ENCODE peak calls at places on chromosomes 11 and 22, in seven cellular contexts. One of them, this sample, is unnamed.

GRCh38 chr11:134120921-134121526 is 52.2 kb downstream of the JAM3 start:
- DNase-seq in CD4-positive, alpha-beta T cell: no peak
- DNase-seq in body of pancreas: no peak
- DNase-seq in fibroblast of villous mesenchyme: peak
- DNase-seq in left ventricle myocardium inferior: peak
- DNase-seq in A549: no peak
- DNase-seq in B cell: no peak
- DNase-seq in this sample: no peak

GRCh38 chr11:15815246-15816209 is 540.8 kb downstream of the SOX6 start:
- DNase-seq in CD4-positive, alpha-beta T cell: no peak
- DNase-seq in body of pancreas: no peak
- DNase-seq in fibroblast of villous mesenchyme: no peak
- DNase-seq in left ventricle myocardium inferior: no peak
- DNase-seq in A549: no peak
- DNase-seq in B cell: no peak
- DNase-seq in this sample: no peak

GRCh38 chr11:46348986-46349401 is 1.7 kb downstream of the DGKZ start:
- DNase-seq in CD4-positive, alpha-beta T cell: peak
- DNase-seq in body of pancreas: no peak
- DNase-seq in fibroblast of villous mesenchyme: no peak
- DNase-seq in left ventricle myocardium inferior: no peak
- DNase-seq in A549: no peak
- DNase-seq in B cell: no peak
- DNase-seq in this sample: no peak

GRCh38 chr22:23117890-23118646 is 23.7 kb downstream of the RSPH14 start:
- DNase-seq in CD4-positive, alpha-beta T cell: no peak
- DNase-seq in body of pancreas: no peak
- DNase-seq in fibroblast of villous mesenchyme: no peak
- DNase-seq in left ventricle myocardium inferior: no peak
- DNase-seq in A549: no peak
- DNase-seq in B cell: no peak
- DNase-seq in this sample: no peak

GRCh38 chr11:34044664-34045485 is 6.7 kb upstream of the CAPRIN1 start:
- DNase-seq in CD4-positive, alpha-beta T cell: no peak
- DNase-seq in body of pancreas: no peak
- DNase-seq in fibroblast of villous mesenchyme: peak
- DNase-seq in left ventricle myocardium inferior: no peak
- DNase-seq in A549: peak
- DNase-seq in B cell: no peak
- DNase-seq in this sample: no peak

GRCh38 chr11:134505125-134505524 is 93.1 kb upstream of the B3GAT1 start:
- DNase-seq in CD4-positive, alpha-beta T cell: no peak
- DNase-seq in body of pancreas: no peak
- DNase-seq in fibroblast of villous mesenchyme: no peak
- DNase-seq in left ventricle myocardium inferior: no peak
- DNase-seq in A549: no peak
- DNase-seq in B cell: no peak
- DNase-seq in this sample: no peak

GRCh38 chr11:8813658-8814057 is 97.3 kb upstream of the AKIP1 start:
- DNase-seq in CD4-positive, alpha-beta T cell: peak
- DNase-seq in body of pancreas: peak
- DNase-seq in fibroblast of villous mesenchyme: peak
- DNase-seq in left ventricle myocardium inferior: peak
- DNase-seq in A549: peak
- DNase-seq in B cell: peak
- DNase-seq in this sample: peak

GRCh38 chr11:126416542-126417090 is 61.1 kb downstream of the ST3GAL4 start:
- DNase-seq in CD4-positive, alpha-beta T cell: peak
- DNase-seq in body of pancreas: peak
- DNase-seq in fibroblast of villous mesenchyme: peak
- DNase-seq in left ventricle myocardium inferior: peak
- DNase-seq in A549: no peak
- DNase-seq in B cell: peak
- DNase-seq in this sample: peak

GRCh38 chr22:50016988-50017700 is 4.6 kb upstream of the IL17REL start:
- DNase-seq in CD4-positive, alpha-beta T cell: no peak
- DNase-seq in body of pancreas: no peak
- DNase-seq in fibroblast of villous mesenchyme: no peak
- DNase-seq in left ventricle myocardium inferior: peak
- DNase-seq in A549: no peak
- DNase-seq in B cell: peak
- DNase-seq in this sample: no peak

GRCh38 chr22:50691521-50691920 is 18.9 kb downstream of the SHANK3 start:
- DNase-seq in CD4-positive, alpha-beta T cell: no peak
- DNase-seq in body of pancreas: no peak
- DNase-seq in fibroblast of villous mesenchyme: peak
- DNase-seq in left ventricle myocardium inferior: no peak
- DNase-seq in A549: no peak
- DNase-seq in B cell: peak
- DNase-seq in this sample: no peak

GRCh38 chr22:50141462-50141861 is 29.1 kb upstream of the PANX2 start:
- DNase-seq in CD4-positive, alpha-beta T cell: no peak
- DNase-seq in body of pancreas: no peak
- DNase-seq in fibroblast of villous mesenchyme: no peak
- DNase-seq in left ventricle myocardium inferior: no peak
- DNase-seq in A549: no peak
- DNase-seq in B cell: no peak
- DNase-seq in this sample: no peak

GRCh38 chr11:57377098-57377497 is 3.9 kb downstream of the PRG3 start:
- DNase-seq in CD4-positive, alpha-beta T cell: no peak
- DNase-seq in body of pancreas: no peak
- DNase-seq in fibroblast of villous mesenchyme: no peak
- DNase-seq in left ventricle myocardium inferior: no peak
- DNase-seq in A549: no peak
- DNase-seq in B cell: no peak
- DNase-seq in this sample: no peak

GRCh38 chr11:69245041-69245440 is 48.9 kb upstream of the MYEOV start:
- DNase-seq in CD4-positive, alpha-beta T cell: no peak
- DNase-seq in body of pancreas: no peak
- DNase-seq in fibroblast of villous mesenchyme: no peak
- DNase-seq in left ventricle myocardium inferior: no peak
- DNase-seq in A549: no peak
- DNase-seq in B cell: no peak
- DNase-seq in this sample: no peak

GRCh38 chr11:1067812-1068496 is 6.7 kb upstream of the MUC2 start:
- DNase-seq in CD4-positive, alpha-beta T cell: no peak
- DNase-seq in body of pancreas: no peak
- DNase-seq in fibroblast of villous mesenchyme: no peak
- DNase-seq in left ventricle myocardium inferior: no peak
- DNase-seq in A549: no peak
- DNase-seq in B cell: no peak
- DNase-seq in this sample: no peak

GRCh38 chr11:14148653-14149273 is 186.2 kb downstream of the SPON1 start:
- DNase-seq in CD4-positive, alpha-beta T cell: no peak
- DNase-seq in body of pancreas: no peak
- DNase-seq in fibroblast of villous mesenchyme: peak
- DNase-seq in left ventricle myocardium inferior: no peak
- DNase-seq in A549: peak
- DNase-seq in B cell: peak
- DNase-seq in this sample: no peak

GRCh38 chr11:3877252-3878035 is 22.0 kb downstream of the STIM1 start:
- DNase-seq in CD4-positive, alpha-beta T cell: no peak
- DNase-seq in body of pancreas: no peak
- DNase-seq in fibroblast of villous mesenchyme: no peak
- DNase-seq in left ventricle myocardium inferior: no peak
- DNase-seq in A549: no peak
- DNase-seq in B cell: no peak
- DNase-seq in this sample: no peak

GRCh38 chr22:43776081-43776670 is 35.9 kb downstream of the EFCAB6 start:
- DNase-seq in CD4-positive, alpha-beta T cell: no peak
- DNase-seq in body of pancreas: no peak
- DNase-seq in fibroblast of villous mesenchyme: no peak
- DNase-seq in left ventricle myocardium inferior: no peak
- DNase-seq in A549: no peak
- DNase-seq in B cell: no peak
- DNase-seq in this sample: no peak

GRCh38 chr22:31451709-31452571 is 37.7 kb downstream of the EIF4ENIF1 start:
- DNase-seq in CD4-positive, alpha-beta T cell: no peak
- DNase-seq in body of pancreas: no peak
- DNase-seq in fibroblast of villous mesenchyme: peak
- DNase-seq in left ventricle myocardium inferior: no peak
- DNase-seq in A549: peak
- DNase-seq in B cell: peak
- DNase-seq in this sample: no peak

GRCh38 chr11:66855574-66856495 is 1.0 kb upstream of the LRFN4 start:
- DNase-seq in CD4-positive, alpha-beta T cell: peak
- DNase-seq in body of pancreas: peak
- DNase-seq in fibroblast of villous mesenchyme: peak
- DNase-seq in left ventricle myocardium inferior: peak
- DNase-seq in A549: peak
- DNase-seq in B cell: peak
- DNase-seq in this sample: peak

GRCh38 chr11:37946155-37946766 is 1348.2 kb upstream of the RAG2 start:
- DNase-seq in CD4-positive, alpha-beta T cell: no peak
- DNase-seq in body of pancreas: peak
- DNase-seq in fibroblast of villous mesenchyme: peak
- DNase-seq in left ventricle myocardium inferior: no peak
- DNase-seq in A549: no peak
- DNase-seq in B cell: peak
- DNase-seq in this sample: no peak

GRCh38 chr11:76684470-76684869 is 13.9 kb upstream of the LRRC32 start:
- DNase-seq in CD4-positive, alpha-beta T cell: no peak
- DNase-seq in body of pancreas: no peak
- DNase-seq in fibroblast of villous mesenchyme: no peak
- DNase-seq in left ventricle myocardium inferior: no peak
- DNase-seq in A549: no peak
- DNase-seq in B cell: no peak
- DNase-seq in this sample: no peak

GRCh38 chr11:76685841-76686240 is 15.3 kb upstream of the LRRC32 start:
- DNase-seq in CD4-positive, alpha-beta T cell: no peak
- DNase-seq in body of pancreas: no peak
- DNase-seq in fibroblast of villous mesenchyme: no peak
- DNase-seq in left ventricle myocardium inferior: no peak
- DNase-seq in A549: no peak
- DNase-seq in B cell: no peak
- DNase-seq in this sample: no peak

GRCh38 chr11:76688146-76688545 is 17.6 kb upstream of the LRRC32 start:
- DNase-seq in CD4-positive, alpha-beta T cell: no peak
- DNase-seq in body of pancreas: no peak
- DNase-seq in fibroblast of villous mesenchyme: no peak
- DNase-seq in left ventricle myocardium inferior: no peak
- DNase-seq in A549: no peak
- DNase-seq in B cell: no peak
- DNase-seq in this sample: no peak

GRCh38 chr11:76685237-76685636 is 14.7 kb upstream of the LRRC32 start:
- DNase-seq in CD4-positive, alpha-beta T cell: no peak
- DNase-seq in body of pancreas: no peak
- DNase-seq in fibroblast of villous mesenchyme: no peak
- DNase-seq in left ventricle myocardium inferior: no peak
- DNase-seq in A549: no peak
- DNase-seq in B cell: no peak
- DNase-seq in this sample: no peak

GRCh38 chr11:76686261-76687079 is 15.9 kb upstream of the LRRC32 start:
- DNase-seq in CD4-positive, alpha-beta T cell: no peak
- DNase-seq in body of pancreas: no peak
- DNase-seq in fibroblast of villous mesenchyme: no peak
- DNase-seq in left ventricle myocardium inferior: no peak
- DNase-seq in A549: no peak
- DNase-seq in B cell: peak
- DNase-seq in this sample: no peak
- TF ChIP-seq CTCF in CD4-positive, alpha-beta T cell: no peak
- TF ChIP-seq CTCF in body of pancreas: no peak
- TF ChIP-seq CTCF in fibroblast of villous mesenchyme: no peak
- TF ChIP-seq CTCF in left ventricle myocardium inferior: no peak
- TF ChIP-seq CTCF in A549: no peak
- TF ChIP-seq CTCF in B cell: no peak
- TF ChIP-seq CTCF in this sample: no peak

DNA sequence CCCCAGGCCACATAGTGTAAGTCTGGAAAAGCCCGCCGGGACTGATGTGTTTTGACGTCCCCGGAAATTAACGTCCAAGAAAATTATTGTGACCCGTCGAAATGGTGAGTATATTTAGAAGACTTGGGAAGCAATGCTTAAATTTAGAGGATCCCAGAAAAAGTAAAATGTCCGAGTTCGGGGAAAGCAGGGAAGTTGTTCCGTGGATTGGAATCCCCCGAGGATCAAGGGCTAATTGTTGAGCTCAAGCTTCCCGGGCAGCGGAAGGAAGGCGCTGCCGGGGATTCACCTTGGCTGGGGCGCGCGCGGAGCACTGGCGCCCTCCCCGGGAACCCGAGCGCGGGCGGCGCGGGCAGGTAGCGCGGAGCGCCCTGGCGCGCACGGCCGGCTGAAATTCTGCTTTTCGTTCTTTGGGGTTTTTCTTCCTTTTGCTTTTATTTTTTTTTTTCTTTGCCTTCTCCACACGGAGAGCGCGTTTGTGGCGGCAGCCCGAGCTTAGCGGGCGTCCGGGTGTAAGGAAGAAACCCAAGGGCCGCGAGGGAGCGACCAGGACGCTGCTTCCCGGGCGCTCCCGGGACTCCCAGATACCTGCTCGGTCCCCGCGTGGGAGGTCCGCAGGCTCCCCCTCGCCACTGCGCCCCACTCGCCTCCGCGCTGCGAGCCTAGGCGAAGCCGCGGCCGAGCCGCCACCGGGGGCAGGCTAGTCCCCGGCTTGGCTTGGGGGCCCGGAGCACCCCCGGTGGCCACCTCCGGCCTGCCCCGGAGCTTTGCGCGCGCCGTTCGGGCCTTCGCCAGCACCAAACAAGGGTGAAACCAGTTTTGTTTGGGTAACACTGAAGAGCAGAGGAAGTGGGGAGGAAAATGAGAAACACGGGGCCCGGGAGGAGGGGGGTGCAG is 4.7 kb upstream of the IGF2 start:
- DNase-seq in CD4-positive, alpha-beta T cell: no peak
- DNase-seq in body of pancreas: no peak
- DNase-seq in fibroblast of villous mesenchyme: no peak
- DNase-seq in left ventricle myocardium inferior: no peak
- DNase-seq in A549: no peak
- DNase-seq in B cell: no peak
- DNase-seq in this sample: no peak
- TF ChIP-seq CTCF in CD4-positive, alpha-beta T cell: no peak
- TF ChIP-seq CTCF in body of pancreas: no peak
- TF ChIP-seq CTCF in fibroblast of villous mesenchyme: no peak
- TF ChIP-seq CTCF in left ventricle myocardium inferior: peak
- TF ChIP-seq CTCF in A549: peak
- TF ChIP-seq CTCF in B cell: no peak
- TF ChIP-seq CTCF in this sample: no peak

GRCh38 chr11:122556605-122557004 is 98.9 kb upstream of the UBASH3B start:
- DNase-seq in CD4-positive, alpha-beta T cell: no peak
- DNase-seq in body of pancreas: peak
- DNase-seq in fibroblast of villous mesenchyme: no peak
- DNase-seq in left ventricle myocardium inferior: no peak
- DNase-seq in A549: no peak
- DNase-seq in B cell: peak
- DNase-seq in this sample: no peak
- TF ChIP-seq CTCF in CD4-positive, alpha-beta T cell: no peak
- TF ChIP-seq CTCF in body of pancreas: no peak
- TF ChIP-seq CTCF in fibroblast of villous mesenchyme: peak
- TF ChIP-seq CTCF in left ventricle myocardium inferior: peak
- TF ChIP-seq CTCF in A549: no peak
- TF ChIP-seq CTCF in B cell: peak
- TF ChIP-seq CTCF in this sample: no peak

DNA sequence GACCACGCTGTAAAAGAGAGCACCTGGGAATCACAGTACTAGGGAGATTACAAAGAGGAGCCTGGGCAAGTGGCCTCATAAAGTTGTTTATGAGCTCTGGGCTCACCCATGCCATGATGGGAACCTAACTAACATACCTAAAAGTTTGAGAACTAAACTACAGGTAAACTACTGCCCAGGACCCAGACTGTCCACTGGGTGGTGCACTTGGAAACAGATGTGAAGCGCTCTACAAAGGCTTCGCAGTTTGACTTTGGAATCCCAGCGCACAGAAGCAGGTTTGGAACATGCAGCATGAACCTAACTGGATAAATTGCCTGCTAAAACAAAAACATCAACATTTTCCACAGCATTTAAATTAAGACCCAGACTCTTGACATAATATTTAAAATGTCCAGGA is 418.6 kb downstream of the FAM181B start:
- DNase-seq in CD4-positive, alpha-beta T cell: no peak
- DNase-seq in body of pancreas: peak
- DNase-seq in fibroblast of villous mesenchyme: no peak
- DNase-seq in left ventricle myocardium inferior: no peak
- DNase-seq in A549: no peak
- DNase-seq in B cell: no peak
- DNase-seq in this sample: no peak
- TF ChIP-seq CTCF in CD4-positive, alpha-beta T cell: no peak
- TF ChIP-seq CTCF in body of pancreas: no peak
- TF ChIP-seq CTCF in fibroblast of villous mesenchyme: peak
- TF ChIP-seq CTCF in left ventricle myocardium inferior: no peak
- TF ChIP-seq CTCF in A549: no peak
- TF ChIP-seq CTCF in B cell: no peak
- TF ChIP-seq CTCF in this sample: peak

This sample was measured in D721Med.